ENCODE peak calls at places on chromosomes 4 and X, in seven cellular contexts. One of them, this sample, is unnamed.

GRCh38 chr4:134585972-134586371 is 384.4 kb upstream of the PABPC4L start:
- DNase-seq in midbrain: no peak
- DNase-seq in H7: no peak
- DNase-seq in psoas muscle: no peak
- DNase-seq in NCI-H774: no peak
- DNase-seq in Kasumi-1: no peak
- DNase-seq in stimulated activated CD4-positive, alpha-beta T cell treated with anti-CD3 and anti-CD28 coated beads, Interleukin-2, amount 100 ng/mL, for 48 hours: no peak
- DNase-seq in this sample: no peak

GRCh38 chr4:97942951-97943350 is 200.3 kb downstream of the STPG2 start:
- DNase-seq in NCI-H774: no peak
- DNase-seq in H7: no peak
- DNase-seq in stimulated activated CD4-positive, alpha-beta T cell treated with anti-CD3 and anti-CD28 coated beads, Interleukin-2, amount 100 ng/mL, for 48 hours: no peak
- DNase-seq in Kasumi-1: no peak
- DNase-seq in midbrain: no peak
- DNase-seq in psoas muscle: no peak
- DNase-seq in this sample: no peak

GRCh38 chrX:115147220-115147619 is 42.0 kb upstream of the RBMXL3 start:
- DNase-seq in midbrain: peak; percentile 2
- DNase-seq in H7: peak; percentile 3
- DNase-seq in NCI-H774: no peak
- DNase-seq in psoas muscle: no peak
- DNase-seq in Kasumi-1: peak; percentile 20
- DNase-seq in stimulated activated CD4-positive, alpha-beta T cell treated with anti-CD3 and anti-CD28 coated beads, Interleukin-2, amount 100 ng/mL, for 48 hours: no peak
- DNase-seq in this sample: peak; percentile 24

GRCh38 chr4:125781656-125782055 is 466.9 kb downstream of the FAT4 start:
- DNase-seq in stimulated activated CD4-positive, alpha-beta T cell treated with anti-CD3 and anti-CD28 coated beads, Interleukin-2, amount 100 ng/mL, for 48 hours: no peak
- DNase-seq in Kasumi-1: no peak
- DNase-seq in NCI-H774: no peak
- DNase-seq in midbrain: no peak
- DNase-seq in H7: no peak
- DNase-seq in psoas muscle: no peak
- DNase-seq in this sample: no peak

GRCh38 chr4:66294626-66295025 is 624.3 kb upstream of the EPHA5 start:
- DNase-seq in stimulated activated CD4-positive, alpha-beta T cell treated with anti-CD3 and anti-CD28 coated beads, Interleukin-2, amount 100 ng/mL, for 48 hours: no peak
- DNase-seq in midbrain: no peak
- DNase-seq in psoas muscle: no peak
- DNase-seq in Kasumi-1: no peak
- DNase-seq in NCI-H774: no peak
- DNase-seq in H7: no peak
- DNase-seq in this sample: no peak

GRCh38 chrX:18291006-18291545 is 63.4 kb downstream of the SCML2 start:
- DNase-seq in NCI-H774: no peak
- DNase-seq in Kasumi-1: no peak
- DNase-seq in psoas muscle: no peak
- DNase-seq in midbrain: no peak
- DNase-seq in H7: no peak
- DNase-seq in stimulated activated CD4-positive, alpha-beta T cell treated with anti-CD3 and anti-CD28 coated beads, Interleukin-2, amount 100 ng/mL, for 48 hours: no peak
- DNase-seq in this sample: peak; percentile 68

GRCh38 chr4:3834921-3835521 is 68.8 kb downstream of the ADRA2C start:
- DNase-seq in stimulated activated CD4-positive, alpha-beta T cell treated with anti-CD3 and anti-CD28 coated beads, Interleukin-2, amount 100 ng/mL, for 48 hours: no peak
- DNase-seq in H7: no peak
- DNase-seq in Kasumi-1: no peak
- DNase-seq in midbrain: no peak
- DNase-seq in NCI-H774: no peak
- DNase-seq in psoas muscle: no peak
- DNase-seq in this sample: no peak

GRCh38 chr4:173013232-173013932 is 155.2 kb upstream of the GALNT7 start:
- DNase-seq in Kasumi-1: peak; percentile 66
- DNase-seq in stimulated activated CD4-positive, alpha-beta T cell treated with anti-CD3 and anti-CD28 coated beads, Interleukin-2, amount 100 ng/mL, for 48 hours: peak; percentile 57
- DNase-seq in H7: peak; percentile 49
- DNase-seq in midbrain: peak; percentile 40
- DNase-seq in psoas muscle: no peak
- DNase-seq in NCI-H774: no peak
- DNase-seq in this sample: peak; percentile 64

GRCh38 chr4:3366893-3367775 is 74.3 kb downstream of the RGS12 start:
- DNase-seq in H7: peak; percentile 78
- DNase-seq in Kasumi-1: no peak
- DNase-seq in psoas muscle: no peak
- DNase-seq in midbrain: no peak
- DNase-seq in NCI-H774: no peak
- DNase-seq in stimulated activated CD4-positive, alpha-beta T cell treated with anti-CD3 and anti-CD28 coated beads, Interleukin-2, amount 100 ng/mL, for 48 hours: no peak
- DNase-seq in this sample: no peak

GRCh38 chrX:51148848-51149247 is 183.8 kb upstream of the NUDT10 start:
- DNase-seq in H7: peak; percentile 10
- DNase-seq in Kasumi-1: no peak
- DNase-seq in psoas muscle: no peak
- DNase-seq in stimulated activated CD4-positive, alpha-beta T cell treated with anti-CD3 and anti-CD28 coated beads, Interleukin-2, amount 100 ng/mL, for 48 hours: no peak
- DNase-seq in midbrain: peak; percentile 9
- DNase-seq in NCI-H774: no peak
- DNase-seq in this sample: no peak

This sample was measured in mesenchymal stem cell.